ENCODE peak calls at places on chromosome 10, in five cellular contexts. A is IMR-90, K is HepG2, E is K562, G is GM12878. D is an unnamed sample.

GRCh38 chr10:104501449-104501848 is 139.6 kb upstream of the SORCS3 start:
- DNase-seq in A (no peak), K (no peak), G (no peak), E (no peak), D (peak)

GRCh38 chr10:49817845-49818244 is 55.7 kb upstream of the OGDHL start:
- DNase-seq in E (no peak), A (no peak), G (no peak), K (no peak), D (no peak)

GRCh38 chr10:43980313-43980712 is 331.6 kb upstream of the ZNF32 start:
- DNase-seq in E (no peak), A (no peak), K (no peak), G (no peak), D (no peak)

GRCh38 chr10:26274391-26274790 is 57.8 kb downstream of the GAD2 start:
- DNase-seq in A (no peak), E (no peak), G (no peak), K (no peak), D (no peak)

GRCh38 chr10:86149264-86149663 is 217.3 kb downstream of the GRID1 start:
- DNase-seq in G (no peak), K (no peak), E (no peak), A (no peak), D (no peak)

GRCh38 chr10:67779455-67780205 is 58.4 kb downstream of the DNAJC12 start:
- DNase-seq in K (peak), E (peak), A (peak), G (no peak), D (peak)

GRCh38 chr10:23514321-23514720 is 75.4 kb downstream of the OTUD1 start:
- DNase-seq in E (no peak), K (no peak), A (no peak), G (no peak), D (no peak)

GRCh38 chr10:60260321-60260720 is 129.4 kb downstream of the ANK3 start:
- DNase-seq in G (no peak), A (no peak), E (no peak), K (no peak), D (no peak)

GRCh38 chr10:121596668-121597503 is 1.4 kb downstream of the FGFR2 start:
- DNase-seq in G (no peak), A (no peak), K (no peak), E (no peak), D (no peak)

DNA sequence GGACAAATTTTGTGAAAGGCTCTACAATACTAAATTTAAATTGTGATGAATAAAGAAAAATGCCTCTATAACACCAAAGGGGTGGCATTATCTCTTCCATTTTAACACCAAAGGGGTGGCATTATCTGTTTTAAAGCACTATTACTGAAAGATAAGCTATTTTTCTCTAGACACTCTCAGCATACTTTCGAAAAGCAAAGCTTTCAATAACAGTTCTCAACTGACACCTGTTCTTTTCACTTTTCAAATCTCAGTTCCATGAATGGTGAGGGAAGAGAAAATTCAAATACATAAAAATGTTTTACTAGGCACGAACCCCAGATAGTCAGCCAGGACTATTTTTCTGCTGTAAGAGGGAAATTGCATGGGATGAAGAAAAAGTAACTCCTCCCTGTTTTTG is 103.8 kb downstream of the CPEB3 start:
- DNase-seq in A (no peak), G (no peak), E (no peak), K (no peak), D (no peak)
- TF ChIP-seq MXI1 in A (no peak), G (no peak), E (no peak), K (no peak), D (no peak)

GRCh38 chr10:89442347-89442746 is 28.0 kb downstream of the IFIT5 start:
- DNase-seq in G (no peak), E (no peak), A (no peak), K (no peak), D (no peak)

GRCh38 chr10:89440262-89440661 is 25.9 kb downstream of the IFIT5 start:
- DNase-seq in G (no peak), E (no peak), A (no peak), K (no peak), D (no peak)

GRCh38 chr10:89438525-89438924 is 24.2 kb downstream of the IFIT5 start:
- DNase-seq in E (no peak), G (no peak), A (peak), K (no peak), D (no peak)
- TF ChIP-seq MXI1 in E (no peak), G (no peak), A (no peak), K (no peak), D (no peak)

GRCh38 chr10:124624875-124625274 is 119.3 kb downstream of the FAM53B start:
- DNase-seq in E (no peak), G (no peak), A (no peak), K (no peak), D (no peak)
- TF ChIP-seq MXI1 in E (no peak), G (no peak), A (no peak), K (no peak), D (no peak)

GRCh38 chr10:58054881-58055280 is 212.8 kb downstream of the IPMK start:
- DNase-seq in E (no peak), K (no peak), G (no peak), A (peak), D (no peak)
- TF ChIP-seq MXI1 in E (no peak), K (no peak), G (no peak), A (no peak), D (no peak)

D was measured in SK-N-SH.